ENCODE peak calls at places on chromosomes 2 and 18, in six cellular contexts. E is CD8-positive, alpha-beta memory T cell; V is activated CD4-positive, alpha-beta memory T cell treated with anti-CD3 and anti-CD28 coated beads, Interleukin-2, amount 10 ng/mL, durations not matched to agents 7 days and 5 days; D is activated T-helper 1 cell treated with anti-CD3 and anti-CD28 coated beads, Interleukin-2, amount 50 U/mL, for 16 hours; N is tibial artery; F is NCI-H524. S is an unnamed sample.

GRCh38 chr18:11541179-11541578 is 68.2 kb upstream of the SLC35G4 start:
- DNase-seq in V (no peak), E (no peak), D (no peak), F (no peak), N (no peak), S (no peak)

GRCh38 chr18:54931152-54931551 is 28.1 kb downstream of the CCDC68 start:
- DNase-seq in F (no peak), N (no peak), E (no peak), D (no peak), V (no peak), S (no peak)

GRCh38 chr2:64604929-64605550 is 48.7 kb downstream of the SERTAD2 start:
- DNase-seq in N (no peak), E (no peak), D (no peak), V (no peak), F (no peak), S (no peak)

GRCh38 chr2:86078801-86079545 is 26.7 kb downstream of the POLR1A start:
- DNase-seq in F (peak), N (no peak), D (no peak), E (no peak), V (peak), S (peak)

GRCh38 chr18:23121133-23121532 is 14.2 kb upstream of the CABLES1 start:
- DNase-seq in F (no peak), D (no peak), N (no peak), V (no peak), E (no peak), S (no peak)

GRCh38 chr2:237244976-237245646 is 159.4 kb downstream of the COPS8 start:
- DNase-seq in F (no peak), V (no peak), N (no peak), E (no peak), D (no peak), S (no peak)

GRCh38 chr18:64659186-64659585 is 510.3 kb upstream of the LINC00305 start:
- DNase-seq in V (no peak), D (no peak), E (no peak), F (peak), N (no peak), S (no peak)

GRCh38 chr2:40369619-40370397 is 82.1 kb downstream of the SLC8A1 start:
- DNase-seq in N (no peak), F (no peak), E (no peak), D (no peak), V (no peak), S (no peak)

GRCh38 chr2:210961249-210961648 is 404.9 kb downstream of the CPS1 start:
- DNase-seq in D (no peak), V (no peak), N (no peak), F (no peak), E (no peak), S (no peak)

GRCh38 chr2:111046670-111047069 is 74.0 kb upstream of the BCL2L11 start:
- DNase-seq in V (no peak), F (no peak), D (no peak), E (no peak), N (no peak), S (no peak)

GRCh38 chr2:98433363-98433964 is 11.2 kb upstream of the INPP4A start:
- DNase-seq in E (no peak), V (no peak), F (no peak), N (no peak), D (no peak), S (no peak)

GRCh38 chr18:6994719-6995430 is 122.7 kb downstream of the LAMA1 start:
- DNase-seq in E (no peak), N (no peak), D (no peak), F (no peak), V (no peak), S (no peak)

GRCh38 chr2:119438726-119439284 is 7.2 kb downstream of the TMEM37 start:
- DNase-seq in F (no peak), V (no peak), E (no peak), N (peak), D (no peak), S (no peak)

S was measured in effector memory CD8-positive, alpha-beta T cell.